ENCODE peak calls at places on chromosomes 6 and 20, in five cellular contexts. I is fibroblast of mammary gland, Y is mucosa of descending colon, Q is SJSA1, R is mammary epithelial cell. P is an unnamed sample.

GRCh38 chr6:136307351-136307750 is 17.7 kb upstream of the BCLAF1 start:
- DNase-seq in I (no peak), Y (no peak), Q (no peak), R (no peak), P (no peak)

GRCh38 chr6:81998432-81998831 is 246.0 kb upstream of the TENT5A start:
- DNase-seq in I (peak), Y (no peak), Q (no peak), R (peak), P (no peak)

GRCh38 chr6:87093651-87094050 is 1.3 kb downstream of the CGA start:
- DNase-seq in I (peak), Y (no peak), Q (no peak), R (no peak), P (no peak)

GRCh38 chr20:34632870-34633452 is 43.9 kb downstream of the PIGU start:
- DNase-seq in I (no peak), Y (no peak), Q (no peak), R (no peak), P (no peak)

GRCh38 chr6:167091149-167092107 is 31.5 kb upstream of the CCR6 start:
- DNase-seq in I (no peak), Y (no peak), Q (no peak), R (no peak), P (no peak)

GRCh38 chr6:7542065-7542877 is 800 bp downstream of the DSP start:
- DNase-seq in I (no peak), Y (peak), Q (no peak), R (no peak), P (peak)

GRCh38 chr6:46901747-46902362 is 19.9 kb downstream of the ADGRF5 start:
- DNase-seq in I (no peak), Y (no peak), Q (no peak), R (no peak), P (no peak)

GRCh38 chr6:111793711-111794111 is 79.5 kb downstream of the FYN start:
- DNase-seq in I (no peak), Y (peak), Q (no peak), R (no peak), P (no peak)

GRCh38 chr20:37693629-37694626 is at the start of gene CTNNBL1:
- DNase-seq in I (peak), Y (peak), Q (peak), R (peak), P (peak)

GRCh38 chr20:37697314-37697713 is 3.5 kb downstream of the CTNNBL1 start:
- DNase-seq in I (no peak), Y (no peak), Q (no peak), R (no peak), P (no peak)

GRCh38 chr20:37692447-37693166 is 1.2 kb upstream of the CTNNBL1 start:
- DNase-seq in I (no peak), Y (no peak), Q (no peak), R (no peak), P (no peak)

GRCh38 chr20:37693203-37693602 is 627 bp upstream of the CTNNBL1 start:
- DNase-seq in I (peak), Y (no peak), Q (no peak), R (no peak), P (no peak)

DNA sequence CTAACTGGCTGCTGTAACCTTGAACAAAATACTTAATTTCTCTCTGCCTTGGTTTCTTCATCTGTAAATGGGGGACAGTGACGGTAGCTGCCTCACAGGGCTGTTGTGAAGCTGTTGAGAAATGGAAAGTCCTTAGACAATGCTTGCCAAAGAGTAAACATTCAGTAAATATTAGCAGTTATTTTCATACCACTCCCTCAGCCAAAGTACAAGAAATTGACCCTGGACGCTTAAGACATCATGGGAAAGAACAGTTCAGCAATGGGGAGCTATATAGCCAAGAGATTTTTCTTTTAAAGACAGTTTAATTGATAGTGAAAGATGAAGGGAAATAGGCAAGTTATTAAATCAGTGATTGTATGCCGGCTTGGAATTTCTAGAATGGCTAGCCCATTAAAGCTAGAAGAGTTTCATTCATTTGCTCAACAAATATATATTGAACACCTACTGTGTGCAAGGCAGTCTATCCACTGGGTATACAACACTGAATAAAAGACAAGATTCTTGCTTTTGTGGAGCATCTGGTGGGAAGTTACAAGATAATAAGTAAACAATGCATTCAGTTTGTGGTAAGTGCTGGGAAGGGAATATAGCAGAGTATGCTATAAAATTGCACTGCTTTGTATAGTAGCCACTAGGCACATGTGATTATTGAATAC is 2.0 kb downstream of the CTNNBL1 start:
- DNase-seq in I (no peak), Y (no peak), Q (no peak), R (no peak), P (no peak)
- H3K4me3 ChIP-seq in I (no peak), Y (no peak), Q (no peak), R (no peak), P (no peak)

GRCh38 chr6:106102034-106102433 is 15.9 kb downstream of the PRDM1 start:
- DNase-seq in I (no peak), Y (no peak), Q (no peak), R (no peak), P (no peak)

GRCh38 chr6:106100755-106101154 is 14.6 kb downstream of the PRDM1 start:
- DNase-seq in I (no peak), Y (no peak), Q (no peak), R (no peak), P (no peak)

GRCh38 chr6:106102967-106103727 is 17.0 kb downstream of the PRDM1 start:
- DNase-seq in I (no peak), Y (no peak), Q (no peak), R (peak), P (no peak)

GRCh38 chr6:106103728-106104109 is 17.6 kb downstream of the PRDM1 start:
- DNase-seq in I (no peak), Y (no peak), Q (no peak), R (peak), P (no peak)

DNA sequence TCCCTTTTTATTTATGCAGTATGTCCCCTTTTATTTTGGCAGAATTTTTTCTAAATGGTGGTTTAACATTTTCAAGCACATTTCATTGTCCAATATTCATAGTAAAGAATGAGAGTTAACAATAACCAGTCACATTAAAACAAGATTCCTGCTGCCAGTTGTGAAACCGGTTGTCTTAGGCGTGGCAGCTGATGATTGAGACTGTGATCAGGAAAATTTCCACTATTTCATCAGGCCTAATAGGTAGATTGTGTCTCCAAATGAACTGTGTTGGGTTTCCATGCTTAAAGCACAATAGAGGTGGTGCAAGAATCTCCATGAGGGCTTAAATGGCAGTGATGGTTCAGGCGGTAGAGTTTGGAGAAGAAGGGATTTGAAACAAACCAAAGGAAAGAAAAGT is 15.3 kb downstream of the PRDM1 start:
- DNase-seq in I (no peak), Y (no peak), Q (no peak), R (peak), P (no peak)
- H3K4me3 ChIP-seq in I (no peak), Y (no peak), Q (no peak), R (no peak), P (no peak)

GRCh38 chr6:29626948-29627761 is 5.8 kb downstream of the GABBR1 start:
- DNase-seq in I (no peak), Y (peak), Q (no peak), R (no peak), P (no peak)

GRCh38 chr6:29631209-29631810 is 1.7 kb downstream of the GABBR1 start:
- DNase-seq in I (no peak), Y (no peak), Q (no peak), R (no peak), P (no peak)

GRCh38 chr6:29628419-29629281 is 4.3 kb downstream of the GABBR1 start:
- DNase-seq in I (peak), Y (peak), Q (peak), R (peak), P (peak)

GRCh38 chr6:29627762-29628418 is 5.1 kb downstream of the GABBR1 start:
- DNase-seq in I (peak), Y (peak), Q (peak), R (no peak), P (peak)

GRCh38 chr6:29629571-29629970 is 3.4 kb downstream of the GABBR1 start:
- DNase-seq in I (no peak), Y (no peak), Q (no peak), R (no peak), P (no peak)
- H3K4me3 ChIP-seq in I (no peak), Y (no peak), Q (no peak), R (no peak), P (no peak)

DNA sequence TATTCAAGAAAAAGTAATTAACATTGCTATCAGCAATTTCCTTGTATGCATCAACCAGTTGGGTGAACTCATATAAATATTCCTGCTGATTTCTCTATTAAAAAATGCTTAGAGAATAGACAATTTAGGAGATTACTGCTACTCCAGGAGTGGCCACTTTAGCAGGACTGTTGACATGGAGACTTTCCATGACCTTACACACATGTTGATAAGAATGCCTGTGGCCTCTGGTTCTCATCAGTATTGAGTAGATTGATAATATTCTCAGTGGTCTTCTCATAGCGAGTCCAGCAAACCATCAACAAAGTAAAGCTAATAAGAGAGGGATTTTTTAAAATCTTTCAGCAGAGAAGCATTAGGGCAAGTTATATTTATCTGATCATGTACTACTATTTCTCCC is 208.4 kb upstream of the MARCKS start:
- DNase-seq in I (no peak), Y (no peak), Q (no peak), R (no peak), P (no peak)
- H3K4me3 ChIP-seq in I (no peak), Y (no peak), Q (no peak), R (no peak), P (no peak)

DNA sequence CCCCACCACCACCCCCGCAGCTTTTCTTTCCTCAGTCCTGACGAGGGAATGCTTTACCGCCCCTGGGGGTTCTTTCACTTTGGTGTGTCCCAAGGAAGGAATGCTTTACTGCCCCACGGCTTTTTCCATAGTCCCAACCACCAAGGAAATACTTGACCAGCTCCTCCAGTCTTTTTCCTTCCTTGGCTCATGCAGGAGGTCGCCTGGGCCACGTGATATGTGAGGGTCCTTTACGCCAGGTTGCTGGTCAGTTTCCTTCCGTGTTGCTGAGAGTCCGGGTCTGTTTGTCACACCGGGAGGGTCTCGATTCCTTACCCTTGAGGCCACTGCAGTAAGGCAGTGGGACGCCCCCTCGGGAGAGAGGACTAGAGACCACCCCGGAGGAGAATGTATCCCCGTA is 58.9 kb upstream of the CDH4 start:
- DNase-seq in I (no peak), Y (no peak), Q (no peak), R (no peak), P (no peak)
- H3K4me3 ChIP-seq in I (no peak), Y (no peak), Q (no peak), R (no peak), P (no peak)

DNA sequence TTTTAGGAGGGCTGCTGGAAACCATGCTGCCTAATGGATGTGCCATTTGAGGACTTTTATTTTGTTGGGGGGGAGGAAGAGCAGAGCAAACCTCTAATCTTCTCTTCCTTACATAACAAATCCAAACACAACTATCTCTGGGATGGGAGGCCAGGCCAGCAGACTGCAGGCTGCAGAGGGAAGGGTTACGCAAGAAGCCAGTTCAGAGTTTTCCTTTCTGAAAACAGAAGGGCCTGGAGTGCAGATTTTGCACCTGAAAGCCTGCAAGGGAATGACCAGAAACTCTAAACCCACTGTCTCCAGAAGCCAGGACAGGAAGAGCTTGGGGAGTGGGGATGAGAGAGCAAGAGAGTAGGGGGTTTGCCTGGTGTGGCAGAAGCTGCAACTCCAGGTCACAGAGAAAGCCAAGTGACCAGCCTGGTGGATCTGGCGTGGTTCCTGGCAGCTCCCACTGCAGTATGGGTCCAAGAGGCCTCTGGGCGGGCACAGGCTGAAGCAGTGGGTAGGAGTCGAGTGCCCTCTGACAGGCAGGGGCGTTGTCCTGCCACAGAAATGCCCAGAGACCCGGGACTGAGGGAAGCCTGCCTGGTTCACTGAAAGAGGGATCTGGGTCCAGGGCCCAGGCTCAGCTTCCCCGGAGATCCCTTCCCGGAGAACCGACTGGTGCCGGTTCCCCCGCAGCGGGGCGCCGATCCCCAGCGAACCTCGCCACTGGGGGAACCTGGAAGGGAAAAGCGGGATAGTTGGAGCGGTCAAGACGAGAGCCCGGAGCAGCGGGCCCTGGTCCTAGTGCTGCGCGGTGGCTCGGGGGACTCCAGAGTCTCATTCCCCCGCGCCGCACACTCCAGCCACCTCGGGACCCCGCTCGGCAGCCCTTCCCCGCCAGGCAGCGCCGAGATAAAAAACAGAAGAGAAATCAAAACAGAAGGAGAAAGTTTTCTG is 6.7 kb downstream of the MAFB start:
- DNase-seq in I (no peak), Y (no peak), Q (no peak), R (no peak), P (no peak)
- H3K4me3 ChIP-seq in I (no peak), Y (no peak), Q (no peak), R (no peak), P (no peak)

DNA sequence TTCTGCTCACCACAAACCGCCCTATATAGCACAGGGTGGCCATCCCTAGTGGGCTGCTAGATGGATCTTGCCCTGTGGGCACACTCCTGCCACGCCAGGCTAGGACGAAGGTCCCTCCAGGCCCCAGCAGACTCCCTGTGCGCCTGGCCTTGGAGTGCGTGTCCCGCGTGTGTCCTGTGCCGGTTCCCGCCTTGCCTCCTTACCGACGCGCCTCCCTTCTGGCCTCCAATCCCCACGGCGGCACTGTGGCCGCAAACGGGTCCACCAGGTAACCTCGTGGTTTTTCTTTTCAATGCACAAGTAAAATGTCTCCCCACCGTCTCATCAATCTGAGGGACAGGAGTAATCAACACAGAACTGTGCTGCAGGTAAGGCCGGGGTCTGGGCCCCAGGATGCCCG is 133.8 kb upstream of the PHACTR3 start:
- DNase-seq in I (no peak), Y (no peak), Q (no peak), R (no peak), P (no peak)
- H3K4me3 ChIP-seq in I (no peak), Y (no peak), Q (no peak), R (no peak), P (no peak)

DNA sequence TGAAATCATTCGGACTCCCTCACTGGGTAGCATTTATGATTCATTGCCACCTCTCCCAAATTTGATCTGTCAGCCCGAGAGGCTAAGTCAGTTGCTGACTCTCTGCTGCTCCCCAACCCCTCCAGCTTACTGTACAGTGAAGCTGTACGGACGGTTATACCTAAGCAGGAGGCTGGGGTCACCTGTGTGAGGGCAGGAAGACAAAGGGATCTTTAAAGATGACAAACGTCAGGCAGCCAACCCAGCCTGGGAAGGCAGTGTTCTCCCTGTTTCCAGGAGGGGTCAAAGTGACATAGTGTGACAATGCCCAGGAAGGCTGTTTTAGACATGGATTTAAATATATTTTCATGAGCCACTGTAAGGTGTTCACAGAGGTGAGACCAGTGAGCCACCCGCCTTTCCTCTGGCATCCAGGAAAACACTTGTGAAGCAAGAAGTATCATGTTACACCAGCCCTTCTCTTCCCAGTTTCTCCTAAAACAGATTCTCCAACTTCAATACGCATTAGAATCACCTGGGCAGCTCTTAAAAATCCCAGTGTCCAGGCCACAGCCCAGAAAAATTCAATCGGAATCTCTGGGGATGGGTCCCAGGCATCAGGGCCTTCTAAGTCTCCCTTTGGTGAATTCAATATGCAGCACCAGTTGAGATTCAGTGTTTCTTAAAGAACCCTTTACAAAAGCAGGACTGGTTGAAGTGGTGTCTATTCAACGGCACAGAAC is 6.8 kb upstream of the PAX1 start:
- DNase-seq in I (no peak), Y (no peak), Q (no peak), R (no peak), P (no peak)
- H3K4me3 ChIP-seq in I (no peak), Y (no peak), Q (no peak), R (no peak), P (no peak)

DNA sequence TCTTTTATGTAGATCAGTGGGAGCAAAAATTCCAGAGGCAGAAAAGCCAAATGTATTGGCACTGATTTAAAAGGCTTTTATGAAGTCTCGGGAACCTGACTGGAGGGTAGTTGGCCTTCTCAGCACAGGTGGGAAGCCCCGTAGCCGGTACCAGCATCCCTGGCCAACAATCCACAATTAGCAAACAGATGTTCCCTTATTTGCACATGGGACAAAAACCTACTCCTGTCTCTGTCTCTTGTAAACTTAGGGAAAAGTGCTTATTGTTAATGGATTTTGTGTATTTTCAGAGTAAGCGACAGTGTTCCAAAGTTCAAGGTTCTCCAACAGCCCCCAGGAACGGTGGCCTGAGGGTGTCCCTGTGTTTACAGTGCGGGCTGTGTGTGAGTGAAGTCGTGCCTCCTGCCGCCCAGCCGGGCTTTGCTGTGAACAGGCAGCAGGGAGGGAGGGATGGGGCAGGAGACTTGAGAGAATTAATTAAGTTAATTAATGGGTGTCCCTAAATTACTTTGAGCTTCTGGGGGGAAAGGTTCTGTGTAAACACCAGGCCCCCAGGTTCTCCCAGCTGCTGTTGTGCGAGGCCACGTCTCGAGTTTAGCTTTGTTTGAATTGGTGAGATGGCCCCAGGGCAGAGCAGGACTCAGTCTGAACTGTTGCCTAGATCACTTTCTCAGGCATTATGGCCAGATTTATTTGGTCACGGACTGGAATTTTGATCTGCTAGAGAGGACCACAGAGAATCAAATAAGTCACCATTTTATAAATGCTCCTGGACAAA is 3.9 kb downstream of the SYNJ2 start:
- DNase-seq in I (no peak), Y (no peak), Q (no peak), R (no peak), P (no peak)
- H3K4me3 ChIP-seq in I (no peak), Y (no peak), Q (peak), R (no peak), P (peak)

DNA sequence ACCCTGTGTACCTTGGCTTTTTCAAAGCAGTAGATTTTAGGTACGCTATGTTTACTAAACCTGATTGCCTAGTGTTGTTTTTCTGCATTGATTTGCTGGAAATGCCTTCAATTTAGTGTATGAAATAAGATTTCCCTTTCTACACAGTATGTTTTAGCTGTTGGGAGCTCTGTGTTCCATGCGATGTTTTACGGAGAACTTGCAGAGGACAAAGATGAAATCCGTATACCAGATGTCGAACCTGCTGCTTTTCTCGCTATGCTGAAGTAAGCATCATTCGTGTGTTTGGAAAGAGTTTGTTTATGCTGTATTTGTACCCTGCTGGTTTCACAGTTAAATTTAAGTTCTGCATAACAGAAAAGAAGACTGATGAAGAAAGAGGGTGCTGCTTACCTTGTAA is 1.9 kb downstream of the BTBD3 start:
- DNase-seq in I (no peak), Y (no peak), Q (no peak), R (no peak), P (no peak)
- H3K4me3 ChIP-seq in I (no peak), Y (no peak), Q (no peak), R (no peak), P (no peak)